ENCODE peak calls at places on chromosomes 4 and X, in eight cellular contexts. V is esophagus squamous epithelium, M is OCI-LY7, U is fibroblast of mammary gland, G is A549, T is body of pancreas, S is brain microvascular endothelial cell, W is spleen. C is an unnamed sample.

GRCh38 chr4:108168213-108168671 is 490 bp downstream of the LEF1 start:
- DNase-seq in T (no peak), U (peak), G (no peak), W (no peak), S (no peak), M (no peak), V (no peak), C (no peak)

GRCh38 chr4:147944670-147945260 is 212.9 kb downstream of the ARHGAP10 start:
- DNase-seq in T (no peak), V (no peak), M (no peak), G (no peak), W (no peak), U (no peak), S (no peak), C (no peak)

GRCh38 chrX:8067754-8068469 is 103.2 kb downstream of the VCX2 start:
- DNase-seq in T (no peak), U (peak), M (no peak), V (no peak), G (peak), W (no peak), S (no peak), C (no peak)

GRCh38 chr4:78634011-78634664 is 82.6 kb downstream of the ANXA3 start:
- DNase-seq in W (no peak), T (no peak), U (no peak), S (no peak), G (no peak), V (no peak), M (no peak), C (no peak)

GRCh38 chr4:150063128-150063527 is 15.1 kb upstream of the DCLK2 start:
- DNase-seq in V (no peak), T (no peak), W (no peak), G (no peak), U (no peak), S (no peak), M (no peak), C (no peak)

GRCh38 chr4:30116401-30116800 is 603.8 kb upstream of the PCDH7 start:
- DNase-seq in T (no peak), S (no peak), M (no peak), V (no peak), G (no peak), U (peak), W (no peak), C (no peak)

GRCh38 chr4:180953572-180953971 is 1289.6 kb upstream of the TENM3 start:
- DNase-seq in W (no peak), T (no peak), V (no peak), U (no peak), M (peak), S (peak), G (peak), C (no peak)

GRCh38 chrX:71181558-71181909 is 36.9 kb downstream of the NLGN3 start:
- DNase-seq in G (no peak), S (no peak), W (no peak), M (peak), V (no peak), U (no peak), T (peak), C (no peak)

GRCh38 chrX:45771114-45771513 is 570.4 kb upstream of the DIPK2B start:
- DNase-seq in W (no peak), M (no peak), T (peak), S (peak), G (peak), V (no peak), U (peak), C (peak)
- H3K4me3 ChIP-seq in W (no peak), M (no peak), T (no peak), S (peak), G (peak), V (peak), U (peak), C (peak)

GRCh38 chr4:7048642-7049041 is 5.5 kb downstream of the TADA2B start:
- DNase-seq in S (no peak), U (no peak), G (no peak), M (no peak), W (no peak), V (no peak), T (no peak), C (no peak)

GRCh38 chr4:7044415-7044930 is 1.3 kb downstream of the TADA2B start:
- DNase-seq in U (peak), G (no peak), T (peak), V (no peak), M (no peak), W (no peak), S (no peak), C (no peak)

GRCh38 chr4:7045553-7045952 is 2.4 kb downstream of the TADA2B start:
- DNase-seq in G (no peak), S (no peak), W (no peak), M (no peak), U (no peak), V (no peak), T (no peak), C (no peak)

GRCh38 chr4:7046971-7047370 is 3.8 kb downstream of the TADA2B start:
- DNase-seq in V (no peak), S (no peak), W (no peak), U (no peak), T (no peak), M (no peak), G (no peak), C (no peak)

DNA sequence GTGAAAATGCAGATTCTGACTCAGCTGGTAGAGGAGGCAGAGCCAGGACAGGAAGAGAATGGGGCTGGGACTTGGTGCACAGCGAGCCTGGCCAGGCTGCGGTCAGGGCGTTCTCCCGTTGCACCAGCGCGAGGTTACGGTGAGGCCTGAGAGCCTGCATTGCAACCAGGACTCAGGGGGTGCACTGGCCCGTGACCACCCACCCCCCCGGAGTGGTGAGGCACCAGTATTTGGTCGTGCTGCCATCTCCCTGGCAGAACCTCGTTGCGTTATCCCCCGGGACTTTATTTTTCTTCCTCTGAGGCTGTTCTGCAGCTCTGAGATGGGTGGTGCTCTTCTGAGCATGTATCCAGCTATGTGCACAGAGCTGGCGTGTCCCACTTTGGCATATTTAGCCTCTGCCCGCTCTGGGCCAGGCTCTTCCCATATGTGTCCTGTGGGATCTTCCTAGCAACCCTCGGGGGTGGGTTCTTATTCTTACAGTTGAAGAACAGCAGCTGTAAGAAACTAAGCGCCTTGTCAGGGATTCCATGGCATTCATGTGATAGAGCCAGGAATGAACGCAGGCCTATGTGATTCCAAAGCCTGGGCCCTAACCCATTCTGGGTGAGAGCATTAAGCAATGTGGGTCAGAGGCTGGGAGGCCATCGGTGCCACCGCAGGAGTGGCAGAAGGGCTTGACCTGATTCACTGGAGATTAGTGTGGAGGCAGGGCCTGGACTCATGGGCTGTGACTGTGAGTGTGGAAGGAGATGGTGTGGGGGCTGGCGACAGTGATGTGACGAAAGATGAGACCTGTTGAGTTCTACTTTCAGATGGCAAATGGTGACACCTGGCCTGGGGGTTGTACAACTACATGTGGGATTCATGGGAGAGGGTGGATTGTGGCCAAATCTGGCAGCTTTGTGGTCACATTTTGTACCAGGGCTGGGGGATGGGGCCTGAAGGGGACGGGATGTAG is 3.1 kb downstream of the TADA2B start:
- DNase-seq in S (no peak), W (peak), M (peak), V (no peak), G (no peak), T (no peak), U (no peak), C (no peak)
- H3K4me3 ChIP-seq in S (no peak), W (no peak), M (peak), V (no peak), G (no peak), T (no peak), U (no peak), C (no peak)

GRCh38 chr4:107034091-107034698 is 1.9 kb downstream of the DKK2 start:
- DNase-seq in W (peak), V (no peak), G (peak), T (no peak), U (peak), S (peak), M (no peak), C (no peak)
- H3K4me3 ChIP-seq in W (peak), V (no peak), G (no peak), T (no peak), U (peak), S (peak), M (no peak), C (peak)

GRCh38 chr4:110271986-110272385 is 73.6 kb upstream of the ELOVL6 start:
- DNase-seq in T (no peak), S (no peak), W (no peak), M (no peak), U (peak), V (no peak), G (no peak), C (no peak)
- H3K4me3 ChIP-seq in T (no peak), S (no peak), W (no peak), M (no peak), U (no peak), V (no peak), G (no peak), C (no peak)

GRCh38 chrX:16558489-16558888 is 91.5 kb upstream of the S100G start:
- DNase-seq in M (no peak), V (no peak), S (no peak), W (no peak), G (no peak), T (no peak), U (no peak), C (no peak)
- H3K4me3 ChIP-seq in M (no peak), V (no peak), S (no peak), W (no peak), G (no peak), T (no peak), U (no peak), C (no peak)

DNA sequence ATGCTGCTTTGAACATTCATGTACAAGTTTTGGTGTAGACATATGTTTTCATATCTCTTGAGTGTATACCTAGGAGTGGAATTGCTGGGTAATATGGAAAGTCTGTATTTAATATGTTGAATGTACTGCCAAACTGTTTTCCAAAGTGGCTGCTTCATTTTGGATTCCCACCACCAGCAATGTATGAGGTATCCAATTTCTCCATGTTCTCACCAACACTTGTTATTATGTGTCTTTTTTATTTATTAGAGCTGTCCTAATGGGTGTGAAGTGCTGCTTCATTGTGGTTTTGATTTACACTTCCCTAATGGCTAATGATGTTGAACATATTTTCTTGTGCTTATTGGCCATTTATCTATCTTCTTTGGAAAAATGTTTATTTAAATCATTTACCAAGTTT is 60.4 kb downstream of the BCOR start:
- DNase-seq in V (no peak), S (no peak), T (no peak), M (no peak), G (no peak), U (no peak), W (no peak), C (no peak)
- H3K4me3 ChIP-seq in V (no peak), S (no peak), T (no peak), M (no peak), G (no peak), U (no peak), W (no peak), C (no peak)

C was measured in BJ.